ENCODE peak calls at places on chromosomes 11 and 22, in five cellular contexts. S is activated gamma-delta T cell treated with Interleukin-2 at 50 U/mL for 16 hours; F is lower leg skin; L is HT1080; N is stimulated activated CD8-positive, alpha-beta memory T cell treated with anti-CD3 and anti-CD28 coated beads, Interleukin-12 subunit alpha, Interleukin-12 subunit beta, amount 100 ng/mL, for 1 hour. O is an unnamed sample.

GRCh38 chr11:9524001-9524400 is 49.5 kb upstream of the WEE1 start:
- DNase-seq in N (no peak), L (no peak), S (no peak), F (no peak), O (no peak)

GRCh38 chr22:31818481-31819392 is 64.9 kb downstream of the DEPDC5 start:
- DNase-seq in S (no peak), F (no peak), L (peak), N (no peak), O (peak)

GRCh38 chr11:34631737-34632104 is 10.8 kb downstream of the EHF start:
- DNase-seq in L (no peak), F (no peak), S (no peak), N (no peak), O (no peak)

GRCh38 chr22:45582236-45582954 is 79.7 kb downstream of the FBLN1 start:
- DNase-seq in L (no peak), N (no peak), S (no peak), F (no peak), O (no peak)

GRCh38 chr22:23073506-23074229 is 3.3 kb downstream of the GNAZ start:
- DNase-seq in N (no peak), L (no peak), S (no peak), F (no peak), O (no peak)

GRCh38 chr22:41910599-41911291 is 4.1 kb downstream of the SHISA8 start:
- DNase-seq in L (no peak), S (no peak), N (no peak), F (no peak), O (no peak)

GRCh38 chr11:66418168-66418985 is 2.5 kb upstream of the NPAS4 start:
- DNase-seq in L (peak), N (peak), S (peak), F (peak), O (peak)

GRCh38 chr11:47177846-47178245 is 1.2 kb upstream of the ARFGAP2 start:
- DNase-seq in L (no peak), S (no peak), N (no peak), F (no peak), O (no peak)

GRCh38 chr11:12914401-12914912 is 94.7 kb upstream of the RASSF10 start:
- DNase-seq in L (no peak), F (no peak), N (no peak), S (no peak), O (no peak)

GRCh38 chr11:1054143-1055108 is 17.9 kb upstream of the MUC6 start:
- DNase-seq in F (no peak), L (no peak), N (no peak), S (no peak), O (no peak)

GRCh38 chr11:12606597-12606996 is 67.6 kb upstream of the TEAD1 start:
- DNase-seq in F (no peak), N (no peak), S (no peak), L (peak), O (peak)

GRCh38 chr22:24498826-24499225 is 3.7 kb downstream of the UPB1 start:
- DNase-seq in S (no peak), F (no peak), L (no peak), N (no peak), O (no peak)

GRCh38 chr11:94910779-94911178 is 62.6 kb downstream of the CWC15 start:
- DNase-seq in L (no peak), N (no peak), F (no peak), S (no peak), O (peak)

GRCh38 chr11:107011977-107012376 is 6.3 kb downstream of the GUCY1A2 start:
- DNase-seq in F (no peak), L (peak), N (no peak), S (no peak), O (peak)

GRCh38 chr22:35454416-35455054 is 54.6 kb downstream of the MCM5 start:
- DNase-seq in L (no peak), N (no peak), F (no peak), S (no peak), O (no peak)

GRCh38 chr11:22474621-22475020 is 136.4 kb downstream of the SLC17A6 start:
- DNase-seq in F (no peak), S (no peak), N (no peak), L (no peak), O (no peak)

GRCh38 chr11:33448461-33449130 is 191.4 kb downstream of the HIPK3 start:
- DNase-seq in S (no peak), F (no peak), L (peak), N (no peak), O (no peak)

GRCh38 chr11:126284829-126285228 is 1.9 kb downstream of the TIRAP start:
- DNase-seq in F (peak), S (peak), N (peak), L (peak), O (peak)

GRCh38 chr22:32050678-32051515 is 7.8 kb downstream of the SLC5A1 start:
- DNase-seq in L (peak), F (peak), N (no peak), S (peak), O (peak)

GRCh38 chr11:93389737-93390136 is 59.2 kb downstream of the DEUP1 start:
- DNase-seq in S (no peak), F (no peak), L (peak), N (no peak), O (no peak)

GRCh38 chr11:107928767-107929507 is 689 bp downstream of the RAB39A start:
- DNase-seq in S (no peak), N (no peak), L (no peak), F (peak), O (no peak)

GRCh38 chr11:79179087-79179486 is 261.7 kb downstream of the TENM4 start:
- DNase-seq in F (no peak), S (no peak), L (no peak), N (no peak), O (no peak)

GRCh38 chr11:2813141-2813908 is 72.2 kb downstream of the CDKN1C start:
- DNase-seq in S (no peak), N (no peak), F (no peak), L (peak), O (no peak)

GRCh38 chr11:78203184-78203583 is 14.5 kb downstream of the USP35 start:
- DNase-seq in S (peak), L (no peak), N (peak), F (no peak), O (no peak)

O was measured in HCEC 1CT.